ENCODE peak calls at places on chromosome 6, in five cellular contexts. O, I, C, S and Y are unnamed samples. For H3K36me3, the result is how much of the 10 kb centered on the place peaks cover.

GRCh38 chr6:10269814-10270472 is 144.9 kb downstream of the TFAP2A start:
- DNase-seq in O (no peak), I (no peak), C (no peak), S (no peak), Y (no peak)

GRCh38 chr6:79570129-79570801 is 33.0 kb upstream of the LCA5 start:
- DNase-seq in O (peak), I (no peak), C (no peak), S (no peak), Y (peak)

GRCh38 chr6:162190936-162191335 is 536.6 kb downstream of the PRKN start:
- DNase-seq in O (no peak), I (no peak), C (no peak), S (no peak), Y (no peak)

GRCh38 chr6:122476131-122476530 is 4.5 kb upstream of the SERINC1 start:
- DNase-seq in O (no peak), I (no peak), C (no peak), S (no peak), Y (no peak)

GRCh38 chr6:140101818-140102217 is 727.4 kb upstream of the CITED2 start:
- DNase-seq in O (no peak), I (no peak), C (no peak), S (no peak), Y (no peak)

GRCh38 chr6:158018851-158019361 is 37.2 kb downstream of the SYNJ2 start:
- DNase-seq in O (no peak), I (no peak), C (no peak), S (no peak), Y (no peak)

GRCh38 chr6:149088361-149088760 is 229.2 kb upstream of the TAB2 start:
- DNase-seq in O (no peak), I (no peak), C (no peak), S (no peak), Y (no peak)

GRCh38 chr6:71965404-71965803 is 79.1 kb downstream of the RIMS1 start:
- DNase-seq in O (no peak), I (no peak), C (no peak), S (no peak), Y (no peak)

GRCh38 chr6:44642870-44643522 is 255.5 kb downstream of the CDC5L start:
- DNase-seq in O (no peak), I (no peak), C (no peak), S (no peak), Y (no peak)

GRCh38 chr6:34027939-34028441 is 117.9 kb downstream of the GRM4 start:
- DNase-seq in O (no peak), I (no peak), C (no peak), S (no peak), Y (no peak)

GRCh38 chr6:7073810-7074525 is 33.8 kb upstream of the RREB1 start:
- DNase-seq in O (peak), I (no peak), C (peak), S (no peak), Y (peak)

GRCh38 chr6:99590728-99591672 is 15.6 kb upstream of the PRDM13 start:
- DNase-seq in O (no peak), I (peak), C (no peak), S (no peak), Y (no peak)

GRCh38 chr6:116010400-116011095 is 50.1 kb downstream of the FRK start:
- DNase-seq in O (peak), I (peak), C (peak), S (peak), Y (peak)

GRCh38 chr6:112626468-112627082 is 279.4 kb downstream of the RFPL4B start:
- DNase-seq in O (no peak), I (no peak), C (no peak), S (no peak), Y (no peak)

GRCh38 chr6:142946181-142946923 is 1.4 kb upstream of the HIVEP2 start:
- DNase-seq in O (peak), I (peak), C (peak), S (peak), Y (peak)

GRCh38 chr6:127539292-127539691 is 20.2 kb upstream of the MTCL3 start:
- DNase-seq in O (no peak), I (no peak), C (no peak), S (no peak), Y (no peak)

GRCh38 chr6:3825851-3826581 is 23.2 kb upstream of the FAM50B start:
- DNase-seq in O (peak), I (no peak), C (peak), S (peak), Y (peak)

GRCh38 chr6:26087284-26088115 is at the start of gene HFE:
- DNase-seq in O (peak), I (peak), C (peak), S (peak), Y (peak)

GRCh38 chr6:54909184-54909583 is 62.6 kb downstream of the FAM83B start:
- DNase-seq in O (no peak), I (no peak), C (no peak), S (no peak), Y (no peak)

GRCh38 chr6:81515562-81516453 is 236.7 kb downstream of the TENT5A start:
- DNase-seq in O (no peak), I (no peak), C (no peak), S (no peak), Y (no peak)

GRCh38 chr6:151160869-151161268 is 78.9 kb upstream of the AKAP12 start:
- DNase-seq in O (no peak), I (no peak), C (peak), S (no peak), Y (peak)

GRCh38 chr6:36700071-36700811 is 2.6 kb downstream of the RAB44 start:
- DNase-seq in O (no peak), I (no peak), C (no peak), S (no peak), Y (no peak)

GRCh38 chr6:75204959-75205775 is 686 bp downstream of the COL12A1 start:
- DNase-seq in O (peak), I (peak), C (peak), S (no peak), Y (peak)

GRCh38 chr6:74282143-74282689 is 586.2 kb downstream of the CD109 start:
- DNase-seq in O (no peak), I (no peak), C (peak), S (no peak), Y (no peak)

GRCh38 chr6:11343963-11344714 is 111.7 kb upstream of the NEDD9 start:
- DNase-seq in O (peak), I (no peak), C (no peak), S (no peak), Y (no peak)

GRCh38 chr6:156880913-156881312 is 103.7 kb downstream of the ARID1B start:
- DNase-seq in O (no peak), I (no peak), C (no peak), S (no peak), Y (peak)

GRCh38 chr6:42193491-42193894 is 1.3 kb downstream of the GUCA1B start:
- DNase-seq in O (no peak), I (no peak), C (no peak), S (no peak), Y (no peak)

DNA sequence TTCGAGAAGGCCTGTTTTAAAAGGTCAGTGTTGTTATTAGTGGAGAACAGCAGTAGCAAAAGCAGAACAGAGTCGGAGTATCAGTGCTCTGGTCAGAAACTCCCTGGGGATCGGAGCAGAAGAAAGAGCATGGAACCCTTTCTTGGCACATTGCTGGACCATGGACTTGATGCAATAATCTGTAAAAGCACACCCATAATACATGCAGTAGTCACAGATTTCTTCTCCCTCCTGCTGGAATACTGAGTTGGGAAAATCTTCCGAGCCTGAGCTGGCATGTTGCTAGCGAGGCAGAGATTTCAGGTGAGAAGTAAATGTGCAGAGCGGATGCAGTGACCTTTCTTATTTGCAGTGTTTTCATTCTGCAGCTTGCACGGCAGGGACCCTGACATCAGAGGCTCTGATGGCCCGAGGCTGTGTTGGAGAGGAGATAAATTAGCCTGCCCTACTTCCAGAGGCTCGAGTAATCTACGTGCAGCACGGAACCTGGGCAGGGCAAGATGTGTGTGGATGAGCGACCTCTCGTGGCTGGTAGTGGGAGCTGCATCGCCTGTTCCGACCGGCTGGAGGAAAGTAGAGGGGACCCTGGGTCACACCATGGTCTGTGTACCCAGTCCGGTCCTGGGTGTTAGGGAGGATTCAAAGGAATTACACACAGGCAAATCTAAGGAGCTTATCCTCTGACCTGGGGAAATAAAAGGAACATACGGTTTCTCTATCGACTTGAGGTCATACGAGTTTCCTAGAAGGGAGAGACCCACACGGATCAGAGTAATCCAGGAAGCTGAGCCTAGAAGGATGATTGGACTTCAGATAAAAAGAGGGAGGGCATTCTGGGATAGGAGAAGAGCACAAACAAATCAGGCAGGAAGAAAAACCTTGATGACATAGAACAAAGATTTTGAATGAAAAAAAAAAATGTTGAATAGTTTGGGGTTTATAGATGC is 137.0 kb upstream of the STMND1 start:
- DNase-seq in O (peak), I (peak), C (peak), S (peak), Y (peak)
- H3K36me3 ChIP-seq in O (under half), I (under half), C (under half), S (under half), Y (under half)

DNA sequence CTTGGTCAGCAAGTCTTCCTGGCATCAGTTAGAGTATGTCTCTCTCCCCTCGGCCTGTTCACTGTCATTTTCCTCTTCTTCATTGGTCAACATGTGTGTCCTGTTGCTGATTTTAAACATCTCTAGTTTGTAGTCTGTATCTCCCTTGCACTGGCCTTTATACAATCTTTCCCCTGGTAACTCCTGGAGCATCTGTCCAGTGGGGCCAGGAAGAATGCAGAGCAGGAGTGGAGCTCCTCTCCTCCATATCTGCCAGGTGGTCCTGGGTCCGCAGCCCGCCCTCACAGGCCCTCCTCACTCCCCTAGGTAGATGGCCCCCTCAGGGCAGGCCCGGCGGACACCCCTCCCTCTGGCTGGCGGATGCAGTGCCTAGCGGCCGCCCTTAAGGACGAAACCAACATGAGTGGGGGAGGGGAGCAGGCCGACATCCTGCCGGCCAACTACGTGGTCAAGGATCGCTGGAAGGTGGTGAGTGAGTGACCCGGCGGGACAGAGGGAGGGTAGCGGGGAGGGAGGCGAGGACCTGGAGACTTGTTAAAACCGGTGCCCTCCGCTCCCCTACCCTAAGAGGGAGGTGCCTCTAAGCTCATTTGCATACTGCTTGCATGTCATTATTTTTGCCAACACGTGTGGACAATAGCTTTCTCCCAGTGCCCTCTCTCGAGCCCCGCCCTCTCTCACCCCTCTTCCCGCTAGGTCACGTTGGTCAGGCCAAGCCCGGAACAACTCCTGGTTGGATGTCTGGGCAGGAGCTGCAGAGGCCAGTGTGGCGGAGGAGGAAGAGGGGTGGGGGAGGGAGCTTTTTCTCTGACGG is 3.2 kb downstream of the TTBK1 start:
- DNase-seq in O (peak), I (peak), C (peak), S (no peak), Y (peak)
- H3K4me3 ChIP-seq in O (no peak), I (peak), C (peak), S (peak), Y (peak)

GRCh38 chr6:24720131-24720603 is 1.2 kb upstream of the C6orf62 start:
- DNase-seq in O (peak), I (no peak), C (peak), S (peak), Y (peak)

GRCh38 chr6:24720604-24721460 is 1.9 kb upstream of the C6orf62 start:
- DNase-seq in O (peak), I (peak), C (peak), S (peak), Y (peak)

GRCh38 chr6:24718449-24719124 is 367 bp downstream of the C6orf62 start:
- DNase-seq in O (no peak), I (no peak), C (no peak), S (no peak), Y (no peak)

GRCh38 chr6:24721461-24722215 is 2.7 kb upstream of the C6orf62 start:
- DNase-seq in O (peak), I (no peak), C (no peak), S (peak), Y (peak)

DNA sequence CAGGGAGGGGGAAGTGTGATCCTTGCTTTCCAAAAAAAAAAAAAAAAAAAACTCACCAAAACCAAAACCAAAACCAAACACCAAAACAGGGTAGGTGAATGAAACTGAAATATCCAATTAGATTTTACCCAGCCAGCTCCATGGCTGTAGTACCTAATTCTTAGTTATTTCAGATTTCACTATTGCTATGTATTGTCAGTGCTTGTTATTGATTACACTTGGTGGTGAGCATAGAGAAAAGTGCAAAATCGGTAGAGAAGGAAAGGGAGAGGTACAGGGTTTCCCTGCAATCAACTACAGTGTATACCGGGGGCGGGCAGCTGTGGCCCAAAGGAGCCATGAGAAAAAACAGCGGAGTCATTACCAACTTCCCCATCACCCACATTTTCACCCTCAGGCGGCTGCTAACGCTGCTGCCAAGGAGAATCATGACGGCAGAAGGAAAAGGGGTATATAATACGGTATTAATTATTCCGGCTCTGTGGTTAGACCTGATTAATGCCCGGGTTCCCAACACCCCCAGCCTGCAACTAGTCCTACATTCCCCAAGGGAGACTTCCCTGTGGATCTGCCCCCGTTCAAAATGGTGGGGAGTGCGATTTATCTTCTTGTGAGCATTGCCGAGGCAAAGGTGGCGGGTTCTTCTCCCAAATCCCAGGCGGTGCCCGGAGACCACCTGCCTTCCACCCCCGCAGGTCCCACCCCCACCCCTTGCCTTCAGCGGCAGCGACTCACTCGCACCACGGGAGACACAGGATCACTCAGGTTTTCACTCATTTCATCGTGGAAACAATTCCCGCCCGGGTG is at the start of gene C6orf62:
- DNase-seq in O (peak), I (no peak), C (no peak), S (no peak), Y (peak)
- H3K36me3 ChIP-seq in O (under half), I (under half), C (under half), S (under half), Y (under half)

GRCh38 chr6:166618866-166619761 is 7.9 kb downstream of the RPS6KA2 start:
- DNase-seq in O (no peak), I (no peak), C (no peak), S (no peak), Y (no peak)

GRCh38 chr6:166621114-166621540 is 5.9 kb downstream of the RPS6KA2 start:
- DNase-seq in O (peak), I (no peak), C (no peak), S (no peak), Y (no peak)

GRCh38 chr6:166620478-166621113 is 6.5 kb downstream of the RPS6KA2 start:
- DNase-seq in O (no peak), I (no peak), C (no peak), S (no peak), Y (no peak)

GRCh38 chr6:166618251-166618650 is 8.8 kb downstream of the RPS6KA2 start:
- DNase-seq in O (no peak), I (no peak), C (no peak), S (no peak), Y (no peak)

GRCh38 chr6:166619912-166620311 is 7.1 kb downstream of the RPS6KA2 start:
- DNase-seq in O (no peak), I (no peak), C (no peak), S (no peak), Y (no peak)
- H3K4me3 ChIP-seq in O (no peak), I (no peak), C (no peak), S (no peak), Y (no peak)

GRCh38 chr6:110221738-110222137 is 41.5 kb downstream of the CDC40 start:
- DNase-seq in O (no peak), I (no peak), C (no peak), S (no peak), Y (no peak)

GRCh38 chr6:110216140-110216539 is 35.9 kb downstream of the CDC40 start:
- DNase-seq in O (no peak), I (no peak), C (no peak), S (no peak), Y (no peak)

GRCh38 chr6:110214338-110214737 is 34.1 kb downstream of the CDC40 start:
- DNase-seq in O (no peak), I (no peak), C (no peak), S (no peak), Y (no peak)

DNA sequence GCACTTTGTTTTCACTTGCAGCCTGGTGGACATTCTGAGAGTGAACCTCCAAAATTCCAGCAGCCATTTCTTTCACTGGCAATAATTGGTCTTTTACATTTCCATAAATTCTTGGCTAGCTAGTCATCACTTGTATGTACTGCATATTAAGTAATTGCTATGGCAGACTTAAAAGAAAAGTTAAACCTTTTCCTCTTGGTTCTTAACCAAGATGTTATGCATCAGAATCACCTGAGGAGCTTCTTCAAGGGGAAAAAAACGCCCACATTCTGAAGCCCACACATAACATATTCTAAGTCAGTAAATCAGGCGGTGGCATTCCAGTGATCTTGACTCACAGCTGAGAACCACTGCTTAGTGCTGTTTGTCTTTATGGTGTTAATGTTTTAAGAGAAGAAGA is 37.0 kb downstream of the CDC40 start:
- DNase-seq in O (no peak), I (no peak), C (no peak), S (no peak), Y (no peak)
- H3K36me3 ChIP-seq in O (under half), I (under half), C (half or more), S (half or more), Y (under half)

DNA sequence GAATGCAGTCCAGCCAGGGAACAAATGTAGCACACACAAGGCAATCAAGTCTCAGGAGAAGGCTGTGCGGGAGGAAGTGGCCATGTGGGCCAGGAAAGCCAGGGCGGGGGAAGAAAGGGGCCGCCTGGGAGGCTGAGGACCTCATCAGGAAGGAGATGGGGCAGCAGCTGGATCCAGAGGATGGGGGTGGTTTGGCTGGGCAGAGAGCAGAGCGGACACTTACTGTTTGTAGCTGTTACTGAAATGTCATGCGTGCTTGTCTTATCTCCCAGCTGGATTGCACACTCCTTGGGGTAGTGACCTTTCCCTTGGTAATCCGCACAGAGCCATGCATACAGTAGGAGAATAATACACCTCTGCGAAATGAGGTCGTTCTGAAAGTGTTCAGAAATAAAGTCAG is 18.3 kb upstream of the MAP3K4 start:
- DNase-seq in O (no peak), I (no peak), C (no peak), S (no peak), Y (no peak)
- H3K4me3 ChIP-seq in O (no peak), I (no peak), C (no peak), S (no peak), Y (no peak)

GRCh38 chr6:104332407-104332806 is 527.3 kb downstream of the HACE1 start:
- DNase-seq in O (no peak), I (no peak), C (no peak), S (no peak), Y (no peak)
- H3K36me3 ChIP-seq in O (under half), I (under half), C (under half), S (under half), Y (under half)